ENCODE peak calls at places on chromosomes 16 and 17, in four cellular contexts. P is H9, N is spleen, B is cardiac muscle cell. U is an unnamed sample.

GRCh38 chr16:71628810-71629209 is 2.8 kb downstream of the MARVELD3 start:
- DNase-seq in B (no peak), N (peak), P (no peak), U (no peak)

GRCh38 chr16:78962457-78962929 is 638.0 kb downstream of the MAF start:
- DNase-seq in N (no peak), B (no peak), P (no peak), U (no peak)

GRCh38 chr17:73211745-73212144 is 18.9 kb downstream of the COG1 start:
- DNase-seq in B (no peak), N (no peak), P (no peak), U (no peak)

GRCh38 chr17:72343911-72344310 is 223.1 kb downstream of the SOX9 start:
- DNase-seq in P (no peak), B (no peak), N (no peak), U (no peak)

GRCh38 chr17:79047291-79047920 is 23.4 kb downstream of the C1QTNF1 start:
- DNase-seq in P (no peak), B (no peak), N (peak), U (no peak)

GRCh38 chr17:75459590-75460267 is 3.3 kb downstream of the TMEM94 start:
- DNase-seq in N (no peak), P (no peak), B (no peak), U (no peak)

GRCh38 chr16:72743011-72743761 is 304.7 kb downstream of the ZFHX3 start:
- DNase-seq in B (no peak), N (no peak), P (no peak), U (no peak)

GRCh38 chr16:49755716-49756115 is 100.2 kb downstream of the ZNF423 start:
- DNase-seq in P (no peak), N (no peak), B (no peak), U (no peak)

GRCh38 chr17:82658331-82658730 is 10.1 kb upstream of the WDR45B start:
- DNase-seq in N (no peak), P (no peak), B (no peak), U (no peak)

GRCh38 chr16:75931043-75931442 is 204.8 kb upstream of the CPHXL start:
- DNase-seq in P (no peak), B (no peak), N (no peak), U (no peak)

GRCh38 chr17:79657861-79658810 is 47.3 kb upstream of the RBFOX3 start:
- DNase-seq in N (no peak), B (no peak), P (peak), U (no peak)

GRCh38 chr16:30748634-30749445 is 615 bp downstream of the PHKG2 start:
- DNase-seq in P (peak), N (peak), B (peak), U (peak)

GRCh38 chr17:30203471-30203981 is 32.0 kb downstream of the SLC6A4 start:
- DNase-seq in P (peak), B (no peak), N (peak), U (no peak)

GRCh38 chr16:706189-707061 is 824 bp upstream of the FBXL16 start:
- DNase-seq in P (no peak), N (no peak), B (no peak), U (no peak)

GRCh38 chr17:29107084-29107483 is 64.1 kb downstream of the PIPOX start:
- DNase-seq in B (no peak), N (no peak), P (no peak), U (peak)

GRCh38 chr16:75062135-75062943 is 54.2 kb downstream of the LDHD start:
- DNase-seq in P (no peak), N (no peak), B (peak), U (no peak)

GRCh38 chr17:31596382-31597323 is 205.2 kb downstream of the RAB11FIP4 start:
- DNase-seq in B (peak), N (peak), P (peak), U (peak)

GRCh38 chr17:76383645-76384221 is 676 bp upstream of the SPHK1 start:
- DNase-seq in P (peak), N (peak), B (peak), U (no peak)

GRCh38 chr16:28292731-28293588 is 635 bp downstream of the SBK1 start:
- DNase-seq in P (peak), B (peak), N (peak), U (no peak)

GRCh38 chr17:80751460-80752368 is 207.1 kb downstream of the RPTOR start:
- DNase-seq in N (no peak), P (no peak), B (no peak), U (no peak)

GRCh38 chr17:1612400-1612799 is 16.2 kb downstream of the SLC43A2 start:
- DNase-seq in B (no peak), P (no peak), N (no peak), U (no peak)

GRCh38 chr16:80614908-80615696 is 74.3 kb downstream of the DYNLRB2 start:
- DNase-seq in N (no peak), B (no peak), P (no peak), U (no peak)

GRCh38 chr16:67773099-67773498 is 33.3 kb downstream of the RANBP10 start:
- DNase-seq in N (no peak), P (no peak), B (no peak), U (no peak)

GRCh38 chr16:77784441-77785356 is 3.7 kb upstream of the VAT1L start:
- DNase-seq in N (no peak), B (no peak), P (no peak), U (no peak)

GRCh38 chr16:82476786-82477185 is 150.0 kb upstream of the CDH13 start:
- DNase-seq in N (no peak), B (no peak), P (no peak), U (no peak)

GRCh38 chr16:17356243-17356933 is 114.4 kb downstream of the XYLT1 start:
- DNase-seq in P (no peak), N (peak), B (no peak), U (no peak)

GRCh38 chr16:70348991-70349390 is 2.3 kb downstream of the DDX19A start:
- DNase-seq in P (no peak), B (no peak), N (no peak), U (no peak)

GRCh38 chr17:12899604-12900003 is 110.3 kb downstream of the ARHGAP44 start:
- DNase-seq in N (no peak), B (no peak), P (no peak), U (no peak)

GRCh38 chr17:11852911-11853310 is 144.4 kb downstream of the ZNF18 start:
- DNase-seq in B (no peak), N (no peak), P (no peak), U (no peak)

GRCh38 chr17:75694536-75694935 is 26.7 kb upstream of the ITGB4 start:
- DNase-seq in B (no peak), N (peak), P (no peak), U (peak)

GRCh38 chr16:57889522-57889921 is 81.4 kb downstream of the CNGB1 start:
- DNase-seq in N (peak), B (no peak), P (no peak), U (no peak)

GRCh38 chr17:10033449-10033848 is 128.4 kb upstream of the RCVRN start:
- DNase-seq in P (no peak), N (peak), B (no peak), U (no peak)

DNA sequence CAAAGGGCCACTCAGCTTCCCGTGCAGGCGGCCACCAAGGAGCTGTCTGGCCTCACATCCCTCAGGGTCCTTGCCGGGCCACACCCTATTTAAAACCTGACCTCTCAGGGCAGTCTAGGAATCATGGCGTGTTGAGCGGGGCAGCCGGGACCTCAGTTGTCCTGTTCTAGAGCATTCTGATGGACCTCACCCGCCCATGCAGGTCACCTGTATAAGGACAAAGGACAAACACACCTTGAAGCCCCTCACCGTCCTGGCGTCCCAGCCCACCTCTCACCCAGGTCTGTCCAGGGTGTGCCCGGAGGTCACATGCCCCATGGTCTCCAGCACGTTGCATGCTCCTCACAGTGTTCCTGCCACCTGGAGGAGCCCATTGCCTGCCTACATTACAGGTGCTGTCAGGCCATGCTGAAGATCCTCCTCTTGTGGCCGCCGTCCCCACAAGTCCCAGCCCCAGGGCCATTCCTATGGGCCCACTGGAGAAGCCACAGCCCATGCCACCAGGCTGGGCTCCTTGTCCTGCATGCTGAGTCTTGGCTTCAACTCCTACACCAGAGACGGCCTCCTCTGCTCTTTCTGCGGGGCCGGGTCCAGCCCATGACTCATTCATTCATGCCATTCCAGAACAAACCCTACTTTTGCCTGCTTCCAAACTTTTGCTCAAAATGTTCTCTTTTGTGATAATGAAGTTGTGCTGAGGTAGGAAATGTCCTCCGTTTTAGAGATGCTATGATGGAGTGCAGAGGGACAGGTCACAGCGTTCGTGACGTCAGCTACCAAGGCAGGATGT is 46.3 kb downstream of the PEMT start:
- DNase-seq in B (no peak), N (no peak), P (no peak), U (no peak)
- H3K27ac ChIP-seq in B (peak), N (no peak), P (no peak), U (no peak)

GRCh38 chr17:40333781-40334453 is 24.9 kb downstream of the RARA start:
- DNase-seq in P (no peak), B (no peak), N (no peak), U (no peak)

GRCh38 chr17:40339068-40339699 is 25.4 kb downstream of the GJD3 start:
- DNase-seq in B (no peak), N (no peak), P (no peak), U (no peak)

GRCh38 chr17:40338058-40338457 is 26.5 kb downstream of the GJD3 start:
- DNase-seq in N (no peak), B (no peak), P (no peak), U (no peak)

GRCh38 chr17:40337351-40337750 is 27.2 kb downstream of the GJD3 start:
- DNase-seq in N (no peak), B (no peak), P (no peak), U (no peak)

DNA sequence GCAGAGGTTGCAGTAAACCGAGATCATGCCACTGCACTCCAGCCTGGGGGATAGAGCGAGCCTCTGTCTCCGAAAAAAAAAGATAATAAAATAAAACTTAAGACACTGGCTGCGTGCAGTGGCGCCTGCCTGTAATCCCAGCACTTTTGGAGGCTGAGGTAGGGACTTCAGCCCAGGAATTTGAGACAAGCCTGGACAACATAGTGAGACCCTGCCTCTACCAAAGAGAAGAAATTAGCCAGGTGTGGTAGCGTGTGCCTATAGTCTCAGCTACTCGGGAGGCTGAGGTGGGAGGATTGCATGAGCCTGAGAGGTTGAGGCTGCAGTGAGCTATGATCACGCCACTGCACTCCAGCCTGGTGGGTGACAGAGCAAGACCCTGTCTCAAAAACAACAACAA is 26.6 kb downstream of the RARA start:
- DNase-seq in N (no peak), P (no peak), B (no peak), U (no peak)
- H3K27ac ChIP-seq in N (peak), P (no peak), B (no peak), U (no peak)

GRCh38 chr17:8799001-8799850 is at the start of gene MFSD6L:
- DNase-seq in B (peak), P (peak), N (peak), U (no peak)
- H3K27ac ChIP-seq in B (no peak), P (no peak), N (no peak), U (no peak)

GRCh38 chr17:45851873-45852272 is 7.2 kb downstream of the SPPL2C start:
- DNase-seq in N (peak), P (no peak), B (no peak), U (no peak)

GRCh38 chr17:45851464-45851863 is 6.8 kb downstream of the SPPL2C start:
- DNase-seq in B (no peak), N (no peak), P (no peak), U (no peak)

GRCh38 chr17:45851022-45851421 is 6.3 kb downstream of the SPPL2C start:
- DNase-seq in N (no peak), P (no peak), B (no peak), U (no peak)

GRCh38 chr17:45854209-45854608 is 9.5 kb downstream of the SPPL2C start:
- DNase-seq in B (no peak), N (no peak), P (no peak), U (no peak)

GRCh38 chr17:45852535-45853297 is 8.0 kb downstream of the SPPL2C start:
- DNase-seq in N (peak), B (peak), P (peak), U (peak)
- H3K27ac ChIP-seq in N (no peak), B (no peak), P (no peak), U (no peak)

DNA sequence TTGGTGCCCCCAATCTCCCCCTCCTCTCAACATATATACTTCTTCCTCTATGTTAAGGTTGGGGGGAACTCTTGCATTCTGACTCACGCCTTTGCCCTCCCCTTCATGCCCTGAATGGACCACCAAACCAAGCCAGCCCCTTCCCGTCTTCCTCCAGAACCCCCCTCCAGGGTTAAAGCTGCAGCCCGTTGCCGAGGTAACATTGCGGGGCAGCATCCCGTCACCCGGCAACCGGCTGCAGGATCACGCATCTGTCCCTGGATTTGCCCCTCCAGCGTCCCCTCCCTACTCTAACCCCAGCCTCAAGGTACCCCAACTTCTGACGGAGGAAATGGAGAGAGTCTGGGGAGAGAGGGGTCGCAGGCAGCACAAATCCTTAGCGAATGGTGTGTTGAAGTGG is 612 bp upstream of the NLGN2 start:
- DNase-seq in N (no peak), P (no peak), B (no peak), U (no peak)
- H3K27ac ChIP-seq in N (no peak), P (no peak), B (no peak), U (no peak)

GRCh38 chr17:2703181-2703580 is 8.4 kb downstream of the CLUH start:
- DNase-seq in N (peak), P (no peak), B (no peak), U (no peak)

GRCh38 chr17:2700491-2701141 is 10.9 kb downstream of the CLUH start:
- DNase-seq in B (no peak), P (peak), N (peak), U (no peak)

GRCh38 chr17:2700031-2700490 is 11.5 kb downstream of the CLUH start:
- DNase-seq in B (no peak), P (peak), N (peak), U (no peak)

GRCh38 chr17:2701996-2702741 is 9.4 kb downstream of the CLUH start:
- DNase-seq in P (no peak), N (peak), B (no peak), U (no peak)

DNA sequence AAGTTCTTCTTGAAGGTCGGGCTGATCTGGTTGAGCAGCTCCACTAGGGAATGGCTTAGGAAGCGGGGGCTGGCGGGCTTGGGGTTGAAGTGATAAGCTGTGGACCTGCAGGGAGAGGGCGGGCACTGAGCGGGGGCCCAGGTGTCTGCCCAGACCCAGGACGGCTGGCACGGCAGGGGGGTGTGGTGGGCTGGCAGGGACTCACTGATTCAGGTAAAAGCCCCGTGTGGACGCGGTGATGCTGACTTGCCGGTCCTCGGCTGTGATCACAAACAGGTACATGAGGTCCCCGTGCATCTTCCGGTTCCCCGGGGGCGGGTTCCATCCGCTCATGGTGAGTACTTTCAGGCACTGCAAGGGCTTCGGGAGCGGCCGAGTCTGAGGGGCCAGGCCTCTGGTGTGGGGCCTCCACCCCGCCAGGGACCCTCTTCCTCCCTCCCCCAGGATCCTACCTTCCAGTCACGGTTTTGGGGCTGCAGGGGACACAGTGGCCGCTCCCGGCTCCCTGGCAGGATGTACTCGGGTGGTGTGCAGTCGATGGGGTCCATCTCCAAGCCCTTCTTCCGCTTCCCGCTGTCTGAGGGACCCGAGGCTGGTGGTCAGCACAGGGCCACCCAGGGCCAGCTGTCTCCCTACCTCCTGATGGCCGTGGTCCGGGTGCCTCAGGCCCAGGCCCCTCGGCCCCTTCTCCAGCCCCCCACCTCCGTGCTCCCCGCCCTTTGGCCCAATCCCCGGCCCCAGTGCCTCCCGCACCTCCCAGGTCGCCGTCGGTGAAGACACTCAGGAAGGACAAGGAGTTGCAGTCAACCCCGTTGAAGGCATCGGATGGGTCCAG is 10.2 kb downstream of the CLUH start:
- DNase-seq in N (peak), B (no peak), P (peak), U (no peak)
- H3K27ac ChIP-seq in N (no peak), B (no peak), P (no peak), U (no peak)

GRCh38 chr17:27577884-27578717 is 52.9 kb upstream of the LGALS9 start:
- DNase-seq in B (peak), N (no peak), P (no peak), U (no peak)

GRCh38 chr17:27579897-27580321 is 51.1 kb upstream of the LGALS9 start:
- DNase-seq in B (no peak), N (no peak), P (no peak), U (no peak)

GRCh38 chr17:27577124-27577761 is 53.7 kb upstream of the LGALS9 start:
- DNase-seq in N (no peak), P (peak), B (peak), U (no peak)

GRCh38 chr17:27579304-27579703 is 51.7 kb upstream of the LGALS9 start:
- DNase-seq in B (no peak), N (no peak), P (no peak), U (no peak)

GRCh38 chr17:27578718-27579085 is 52.3 kb upstream of the LGALS9 start:
- DNase-seq in P (no peak), N (no peak), B (no peak), U (no peak)
- H3K27ac ChIP-seq in P (no peak), N (no peak), B (peak), U (no peak)

GRCh38 chr17:7887038-7887481 is 1.5 kb upstream of the CHD3 start:
- DNase-seq in N (no peak), P (peak), B (peak), U (no peak)
- H3K27ac ChIP-seq in N (peak), P (no peak), B (peak), U (peak)

GRCh38 chr16:84596801-84597517 is 20.9 kb downstream of the COTL1 start:
- DNase-seq in P (no peak), N (no peak), B (no peak), U (no peak)
- H3K27ac ChIP-seq in P (no peak), N (peak), B (no peak), U (peak)

DNA sequence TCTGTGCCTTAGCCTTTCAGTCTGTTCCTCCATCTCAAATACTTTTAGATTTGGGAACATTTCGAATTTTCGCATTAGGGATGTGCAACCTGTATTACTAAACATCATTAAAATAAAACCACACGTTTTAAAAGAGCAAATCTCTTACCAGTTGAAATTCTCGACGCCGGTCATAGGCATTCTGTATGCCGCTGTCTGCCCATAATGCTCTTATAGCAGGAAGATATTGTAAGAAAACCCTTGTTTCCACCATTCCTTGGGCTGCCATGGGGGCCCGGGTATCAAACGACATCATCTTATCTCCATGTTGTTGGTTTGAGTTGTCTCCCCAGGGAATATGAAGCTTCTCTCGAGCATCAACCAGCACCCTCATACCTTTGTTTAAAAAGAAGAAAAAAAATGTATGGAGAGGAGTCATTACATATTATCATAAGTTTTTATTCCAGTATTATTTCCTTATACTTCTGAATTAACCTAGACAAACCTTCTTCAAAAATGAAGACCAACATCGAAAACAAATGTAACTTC is 3.1 kb downstream of the GNA13 start:
- DNase-seq in B (no peak), N (no peak), P (no peak), U (no peak)
- H3K27ac ChIP-seq in B (no peak), N (no peak), P (no peak), U (no peak)

U was measured in substantia nigra.